ENCODE peak calls at places on chromosome 13, in five cellular contexts. N is GM10248; Q is stimulated activated CD4-positive, alpha-beta T cell treated with anti-CD3 and anti-CD28 coated beads, TNF-alpha, amount 100 ng/mL, for 48 hours; W is T1000; U is uterus. I is an unnamed sample.

GRCh38 chr13:44263920-44264610 is 109.6 kb upstream of the SERP2 start:
- DNase-seq in Q (no peak), W (no peak), U (peak; percentile 39), N (no peak), I (peak; percentile 47)

GRCh38 chr13:59236309-59236939 is 927.3 kb downstream of the DIAPH3 start:
- DNase-seq in U (no peak), W (no peak), N (no peak), Q (no peak), I (no peak)

GRCh38 chr13:85140192-85140591 is 659.0 kb downstream of the SLITRK6 start:
- DNase-seq in N (no peak), Q (no peak), U (no peak), W (no peak), I (no peak)

GRCh38 chr13:47858042-47858677 is 142.9 kb downstream of the SUCLA2 start:
- DNase-seq in U (no peak), W (no peak), Q (no peak), N (no peak), I (no peak)

GRCh38 chr13:112859128-112859816 is 109.7 kb upstream of the MCF2L start:
- DNase-seq in Q (no peak), N (no peak), U (peak; percentile 2), W (no peak), I (no peak)

GRCh38 chr13:40562975-40563349 is 103.5 kb downstream of the FOXO1 start:
- DNase-seq in Q (no peak), W (no peak), U (no peak), N (no peak), I (peak; percentile 19)

GRCh38 chr13:32262165-32262564 is 53.0 kb downstream of the ZAR1L start:
- DNase-seq in Q (no peak), N (no peak), W (no peak), U (no peak), I (peak; percentile 27)

GRCh38 chr13:99075268-99076191 is 97.7 kb upstream of the DOCK9 start:
- DNase-seq in N (no peak), W (no peak), U (no peak), Q (no peak), I (no peak)

I was measured in astrocyte.